ENCODE peak calls at places on chromosome 18, in nine cellular contexts. One of them, this sample, is unnamed.

GRCh38 chr18:76522104-76522503 is 27.1 kb upstream of the ZNF516 start:
- DNase-seq in left lung: no peak
- DNase-seq in heart left ventricle: no peak
- DNase-seq in A549: no peak
- DNase-seq in tibial artery: no peak
- DNase-seq in body of pancreas: no peak
- DNase-seq in tibial nerve: no peak
- DNase-seq in uterus: peak; percentile 57
- DNase-seq in foreskin keratinocyte: no peak
- DNase-seq in this sample: no peak

GRCh38 chr18:12014976-12015696 is 33.8 kb downstream of the IMPA2 start:
- DNase-seq in left lung: no peak
- DNase-seq in tibial nerve: no peak
- DNase-seq in body of pancreas: no peak
- DNase-seq in uterus: no peak
- DNase-seq in A549: no peak
- DNase-seq in heart left ventricle: no peak
- DNase-seq in tibial artery: no peak
- DNase-seq in foreskin keratinocyte: no peak
- DNase-seq in this sample: no peak

GRCh38 chr18:74518456-74519315 is 15.6 kb upstream of the CNDP1 start:
- DNase-seq in body of pancreas: no peak
- DNase-seq in heart left ventricle: no peak
- DNase-seq in tibial artery: peak; percentile 53
- DNase-seq in tibial nerve: no peak
- DNase-seq in uterus: no peak
- DNase-seq in foreskin keratinocyte: no peak
- DNase-seq in left lung: no peak
- DNase-seq in A549: no peak
- DNase-seq in this sample: no peak

GRCh38 chr18:35756506-35757117 is 175.1 kb downstream of the GALNT1 start:
- DNase-seq in tibial artery: no peak
- DNase-seq in A549: peak; percentile 16
- DNase-seq in tibial nerve: peak; percentile 34
- DNase-seq in foreskin keratinocyte: peak; percentile 43
- DNase-seq in heart left ventricle: no peak
- DNase-seq in body of pancreas: peak; percentile 69
- DNase-seq in left lung: no peak
- DNase-seq in uterus: no peak
- DNase-seq in this sample: no peak

GRCh38 chr18:11883153-11883552 is 25.0 kb downstream of the MPPE1 start:
- DNase-seq in heart left ventricle: no peak
- DNase-seq in uterus: no peak
- DNase-seq in A549: no peak
- DNase-seq in foreskin keratinocyte: no peak
- DNase-seq in body of pancreas: no peak
- DNase-seq in tibial nerve: no peak
- DNase-seq in tibial artery: peak; percentile 4
- DNase-seq in left lung: no peak
- DNase-seq in this sample: no peak

GRCh38 chr18:8130089-8130488 is 479.1 kb upstream of the RAB12 start:
- DNase-seq in A549: no peak
- DNase-seq in tibial nerve: no peak
- DNase-seq in heart left ventricle: no peak
- DNase-seq in foreskin keratinocyte: no peak
- DNase-seq in uterus: no peak
- DNase-seq in left lung: no peak
- DNase-seq in tibial artery: no peak
- DNase-seq in body of pancreas: no peak
- DNase-seq in this sample: no peak

GRCh38 chr18:68431922-68432198 is 283.0 kb downstream of the TMX3 start:
- DNase-seq in body of pancreas: no peak
- DNase-seq in tibial artery: no peak
- DNase-seq in uterus: no peak
- DNase-seq in left lung: no peak
- DNase-seq in tibial nerve: no peak
- DNase-seq in heart left ventricle: no peak
- DNase-seq in A549: no peak
- DNase-seq in foreskin keratinocyte: peak; percentile 60
- DNase-seq in this sample: no peak

GRCh38 chr18:8657873-8658521 is 47.4 kb upstream of the MTCL1 start:
- DNase-seq in A549: no peak
- DNase-seq in uterus: no peak
- DNase-seq in foreskin keratinocyte: peak; percentile 62
- DNase-seq in left lung: no peak
- DNase-seq in tibial nerve: no peak
- DNase-seq in heart left ventricle: no peak
- DNase-seq in body of pancreas: no peak
- DNase-seq in tibial artery: no peak
- DNase-seq in this sample: no peak

GRCh38 chr18:37567061-37567993 is 1.7 kb upstream of the CELF4 start:
- DNase-seq in tibial nerve: no peak
- DNase-seq in left lung: no peak
- DNase-seq in A549: no peak
- DNase-seq in uterus: no peak
- DNase-seq in body of pancreas: no peak
- DNase-seq in foreskin keratinocyte: no peak
- DNase-seq in heart left ventricle: no peak
- DNase-seq in tibial artery: no peak
- DNase-seq in this sample: no peak

GRCh38 chr18:59505311-59505710 is 146.2 kb upstream of the LMAN1 start:
- DNase-seq in foreskin keratinocyte: no peak
- DNase-seq in body of pancreas: no peak
- DNase-seq in left lung: no peak
- DNase-seq in tibial artery: no peak
- DNase-seq in uterus: no peak
- DNase-seq in A549: no peak
- DNase-seq in heart left ventricle: no peak
- DNase-seq in tibial nerve: no peak
- DNase-seq in this sample: no peak

GRCh38 chr18:63824220-63824525 is 49.0 kb downstream of the SERPINB7 start:
- DNase-seq in heart left ventricle: no peak
- DNase-seq in foreskin keratinocyte: no peak
- DNase-seq in body of pancreas: no peak
- DNase-seq in tibial artery: no peak
- DNase-seq in tibial nerve: no peak
- DNase-seq in uterus: no peak
- DNase-seq in left lung: no peak
- DNase-seq in A549: no peak
- DNase-seq in this sample: no peak

GRCh38 chr18:12076424-12077140 is 17.1 kb upstream of the ANKRD62 start:
- DNase-seq in A549: peak; percentile 26
- DNase-seq in uterus: peak; percentile 10
- DNase-seq in heart left ventricle: peak; percentile 28
- DNase-seq in tibial artery: no peak
- DNase-seq in left lung: no peak
- DNase-seq in body of pancreas: no peak
- DNase-seq in foreskin keratinocyte: no peak
- DNase-seq in tibial nerve: no peak
- DNase-seq in this sample: peak; percentile 32

GRCh38 chr18:50950626-50951025 is 17.2 kb upstream of the ELAC1 start:
- DNase-seq in tibial nerve: no peak
- DNase-seq in body of pancreas: no peak
- DNase-seq in A549: no peak
- DNase-seq in foreskin keratinocyte: no peak
- DNase-seq in left lung: no peak
- DNase-seq in uterus: no peak
- DNase-seq in tibial artery: no peak
- DNase-seq in heart left ventricle: no peak
- DNase-seq in this sample: no peak

GRCh38 chr18:7895346-7895745 is 328.2 kb downstream of the PTPRM start:
- DNase-seq in left lung: no peak
- DNase-seq in heart left ventricle: no peak
- DNase-seq in tibial nerve: no peak
- DNase-seq in body of pancreas: no peak
- DNase-seq in tibial artery: no peak
- DNase-seq in foreskin keratinocyte: no peak
- DNase-seq in A549: no peak
- DNase-seq in uterus: no peak
- DNase-seq in this sample: no peak

GRCh38 chr18:40868110-40868858 is 1086.8 kb upstream of the PIK3C3 start:
- DNase-seq in A549: peak; percentile 6
- DNase-seq in tibial nerve: no peak
- DNase-seq in heart left ventricle: no peak
- DNase-seq in tibial artery: no peak
- DNase-seq in body of pancreas: no peak
- DNase-seq in foreskin keratinocyte: peak; percentile 99
- DNase-seq in left lung: no peak
- DNase-seq in uterus: no peak
- DNase-seq in this sample: no peak

DNA sequence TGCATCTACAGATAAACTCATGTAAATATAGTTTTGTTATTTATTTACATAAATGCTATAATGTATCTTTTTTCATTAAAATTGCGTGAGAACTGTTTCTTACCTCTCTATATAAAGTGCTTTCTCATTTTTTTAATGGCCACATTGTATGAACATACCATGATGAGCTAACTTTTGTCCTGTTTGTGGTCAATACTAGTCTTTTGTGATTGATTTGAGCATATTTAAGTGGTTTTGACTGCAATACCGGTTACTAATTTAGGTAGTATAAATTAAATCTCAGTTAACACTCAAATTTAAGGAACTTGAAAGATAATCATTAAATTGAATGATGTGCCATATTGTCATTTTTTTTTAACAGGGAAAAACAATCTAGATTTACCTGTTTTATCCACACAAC is 108.2 kb downstream of the HAUS1 start:
- DNase-seq in left lung: no peak
- DNase-seq in tibial artery: no peak
- DNase-seq in tibial nerve: no peak
- DNase-seq in uterus: no peak
- DNase-seq in A549: no peak
- DNase-seq in heart left ventricle: no peak
- DNase-seq in foreskin keratinocyte: no peak
- DNase-seq in body of pancreas: no peak
- DNase-seq in this sample: no peak
- H3K4me1 ChIP-seq in left lung: peaks cover 16% of the 10 kb centered on the region
- H3K4me1 ChIP-seq in tibial artery: peaks cover 4% of the 10 kb centered on the region
- H3K4me1 ChIP-seq in tibial nerve: no peaks in the 10 kb centered on the region
- H3K4me1 ChIP-seq in uterus: no peaks in the 10 kb centered on the region
- H3K4me1 ChIP-seq in A549: peaks cover 3% of the 10 kb centered on the region
- H3K4me1 ChIP-seq in heart left ventricle: peaks cover 38% of the 10 kb centered on the region
- H3K4me1 ChIP-seq in foreskin keratinocyte: peaks cover 15% of the 10 kb centered on the region
- H3K4me1 ChIP-seq in body of pancreas: no peaks in the 10 kb centered on the region
- H3K4me1 ChIP-seq in this sample: peaks cover 37% of the 10 kb centered on the region

DNA sequence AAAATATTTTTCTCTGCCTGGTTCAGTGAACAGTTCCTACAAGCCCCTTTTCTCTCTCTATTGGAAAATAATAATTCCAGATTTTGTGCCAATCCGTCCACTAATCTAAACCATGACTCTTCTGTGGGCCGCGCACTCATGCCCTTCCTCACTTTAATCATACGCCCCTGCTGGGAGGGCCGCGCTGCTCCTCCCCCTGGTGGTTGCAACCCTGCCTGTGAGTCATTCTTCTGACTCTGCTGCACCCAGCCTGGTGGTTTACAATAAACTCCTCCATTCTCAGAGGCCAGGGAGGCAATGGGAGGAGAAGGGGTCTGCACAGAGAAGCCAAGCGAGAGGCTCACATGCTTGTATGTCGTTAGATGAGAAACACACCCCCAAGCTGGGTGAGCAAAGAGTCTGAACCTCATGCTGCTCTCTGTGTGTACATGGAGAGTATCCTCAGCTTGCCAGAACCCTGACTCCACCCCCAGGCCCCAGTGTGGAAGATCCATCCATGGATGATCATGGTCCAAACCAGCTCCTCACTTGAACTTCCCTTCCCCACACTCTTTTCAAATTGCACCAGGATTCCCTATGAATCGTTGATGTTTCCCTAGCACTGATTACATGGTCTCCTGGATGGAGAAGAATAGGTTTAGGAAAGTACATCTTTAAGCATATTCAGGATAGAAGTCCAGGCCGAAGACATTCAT is 228.9 kb downstream of the ANKRD30B start:
- DNase-seq in A549: no peak
- DNase-seq in tibial artery: no peak
- DNase-seq in tibial nerve: no peak
- DNase-seq in heart left ventricle: no peak
- DNase-seq in body of pancreas: no peak
- DNase-seq in foreskin keratinocyte: no peak
- DNase-seq in left lung: no peak
- DNase-seq in uterus: no peak
- DNase-seq in this sample: no peak
- TF ChIP-seq CTCF in A549: no peak
- TF ChIP-seq CTCF in tibial artery: no peak
- TF ChIP-seq CTCF in tibial nerve: no peak
- TF ChIP-seq CTCF in heart left ventricle: no peak
- TF ChIP-seq CTCF in body of pancreas: no peak
- TF ChIP-seq CTCF in foreskin keratinocyte: no peak
- TF ChIP-seq CTCF in left lung: no peak
- TF ChIP-seq CTCF in uterus: no peak
- TF ChIP-seq CTCF in this sample: no peak

GRCh38 chr18:79794851-79795250 is 2.9 kb upstream of the KCNG2 start:
- DNase-seq in heart left ventricle: peak; percentile 25
- DNase-seq in A549: no peak
- DNase-seq in tibial artery: no peak
- DNase-seq in tibial nerve: no peak
- DNase-seq in foreskin keratinocyte: no peak
- DNase-seq in left lung: peak; percentile 28
- DNase-seq in uterus: no peak
- DNase-seq in body of pancreas: peak; percentile 39
- DNase-seq in this sample: no peak

GRCh38 chr18:79791141-79791972 is 6.4 kb upstream of the KCNG2 start:
- DNase-seq in uterus: no peak
- DNase-seq in body of pancreas: peak; percentile 81
- DNase-seq in tibial artery: no peak
- DNase-seq in left lung: peak; percentile 52
- DNase-seq in A549: peak; percentile 6
- DNase-seq in heart left ventricle: peak; percentile 35
- DNase-seq in foreskin keratinocyte: peak; percentile 90
- DNase-seq in tibial nerve: peak; percentile 51
- DNase-seq in this sample: peak; percentile 23

GRCh38 chr18:79795446-79795845 is 2.3 kb upstream of the KCNG2 start:
- DNase-seq in uterus: no peak
- DNase-seq in left lung: peak; percentile 9
- DNase-seq in A549: no peak
- DNase-seq in tibial artery: no peak
- DNase-seq in foreskin keratinocyte: no peak
- DNase-seq in body of pancreas: no peak
- DNase-seq in heart left ventricle: no peak
- DNase-seq in tibial nerve: no peak
- DNase-seq in this sample: no peak

GRCh38 chr18:79792096-79792987 is 5.4 kb upstream of the KCNG2 start:
- DNase-seq in tibial artery: no peak
- DNase-seq in left lung: no peak
- DNase-seq in heart left ventricle: peak; percentile 26
- DNase-seq in foreskin keratinocyte: no peak
- DNase-seq in A549: no peak
- DNase-seq in uterus: no peak
- DNase-seq in tibial nerve: no peak
- DNase-seq in body of pancreas: no peak
- DNase-seq in this sample: no peak

GRCh38 chr18:79792988-79793355 is 4.8 kb upstream of the KCNG2 start:
- DNase-seq in left lung: no peak
- DNase-seq in tibial artery: no peak
- DNase-seq in foreskin keratinocyte: no peak
- DNase-seq in uterus: no peak
- DNase-seq in A549: no peak
- DNase-seq in tibial nerve: no peak
- DNase-seq in body of pancreas: peak; percentile 40
- DNase-seq in heart left ventricle: peak; percentile 35
- DNase-seq in this sample: no peak
- H3K4me1 ChIP-seq in left lung: peaks cover 78% of the 10 kb centered on the region
- H3K4me1 ChIP-seq in tibial artery: peaks cover 9% of the 10 kb centered on the region
- H3K4me1 ChIP-seq in foreskin keratinocyte: no peaks in the 10 kb centered on the region
- H3K4me1 ChIP-seq in uterus: no peaks in the 10 kb centered on the region
- H3K4me1 ChIP-seq in A549: peaks cover 7% of the 10 kb centered on the region
- H3K4me1 ChIP-seq in tibial nerve: no peaks in the 10 kb centered on the region
- H3K4me1 ChIP-seq in body of pancreas: peaks cover 25% of the 10 kb centered on the region
- H3K4me1 ChIP-seq in heart left ventricle: peaks cover 42% of the 10 kb centered on the region
- H3K4me1 ChIP-seq in this sample: peaks cover 17% of the 10 kb centered on the region

GRCh38 chr18:62736077-62736476 is 20.7 kb downstream of the PHLPP1 start:
- DNase-seq in tibial artery: no peak
- DNase-seq in A549: no peak
- DNase-seq in left lung: no peak
- DNase-seq in heart left ventricle: no peak
- DNase-seq in body of pancreas: no peak
- DNase-seq in tibial nerve: no peak
- DNase-seq in uterus: no peak
- DNase-seq in foreskin keratinocyte: no peak
- DNase-seq in this sample: no peak
- TF ChIP-seq CTCF in tibial artery: no peak
- TF ChIP-seq CTCF in A549: no peak
- TF ChIP-seq CTCF in left lung: no peak
- TF ChIP-seq CTCF in heart left ventricle: no peak
- TF ChIP-seq CTCF in body of pancreas: no peak
- TF ChIP-seq CTCF in tibial nerve: no peak
- TF ChIP-seq CTCF in uterus: no peak
- TF ChIP-seq CTCF in foreskin keratinocyte: no peak
- TF ChIP-seq CTCF in this sample: no peak